ENCODE peak calls at places on chromosomes 1 and 21, in eight cellular contexts. One of them, this sample, is unnamed.

GRCh38 chr1:9716404-9717192 is 65.1 kb downstream of the PIK3CD start:
- DNase-seq in aorta: no peak
- DNase-seq in CD8-positive, alpha-beta memory T cell: no peak
- DNase-seq in fibroblast of lung: no peak
- DNase-seq in CD8-positive, alpha-beta T cell: peak; percentile 47
- DNase-seq in brain microvascular endothelial cell: no peak
- DNase-seq in adrenal gland: peak; percentile 23
- DNase-seq in dorsolateral prefrontal cortex: no peak
- DNase-seq in this sample: no peak

GRCh38 chr1:165910764-165911421 is 83.5 kb downstream of the UCK2 start:
- DNase-seq in adrenal gland: no peak
- DNase-seq in fibroblast of lung: peak; percentile 47
- DNase-seq in CD8-positive, alpha-beta memory T cell: no peak
- DNase-seq in CD8-positive, alpha-beta T cell: no peak
- DNase-seq in aorta: peak; percentile 79
- DNase-seq in dorsolateral prefrontal cortex: no peak
- DNase-seq in brain microvascular endothelial cell: no peak
- DNase-seq in this sample: peak; percentile 56

GRCh38 chr21:41802684-41803083 is 35.8 kb upstream of the RIPK4 start:
- DNase-seq in CD8-positive, alpha-beta T cell: no peak
- DNase-seq in aorta: peak; percentile 88
- DNase-seq in CD8-positive, alpha-beta memory T cell: no peak
- DNase-seq in adrenal gland: no peak
- DNase-seq in brain microvascular endothelial cell: no peak
- DNase-seq in dorsolateral prefrontal cortex: peak; percentile 71
- DNase-seq in fibroblast of lung: peak; percentile 50
- DNase-seq in this sample: no peak

GRCh38 chr1:162235261-162235780 is 141.3 kb downstream of the SPATA46 start:
- DNase-seq in fibroblast of lung: peak; percentile 45
- DNase-seq in dorsolateral prefrontal cortex: no peak
- DNase-seq in aorta: no peak
- DNase-seq in CD8-positive, alpha-beta memory T cell: no peak
- DNase-seq in brain microvascular endothelial cell: no peak
- DNase-seq in adrenal gland: no peak
- DNase-seq in CD8-positive, alpha-beta T cell: no peak
- DNase-seq in this sample: no peak

GRCh38 chr1:43552813-43553212 is 22.1 kb downstream of the PTPRF start:
- DNase-seq in adrenal gland: no peak
- DNase-seq in dorsolateral prefrontal cortex: peak; percentile 93
- DNase-seq in fibroblast of lung: peak; percentile 46
- DNase-seq in CD8-positive, alpha-beta memory T cell: no peak
- DNase-seq in brain microvascular endothelial cell: no peak
- DNase-seq in CD8-positive, alpha-beta T cell: no peak
- DNase-seq in aorta: no peak
- DNase-seq in this sample: peak; percentile 35

GRCh38 chr1:44284184-44284583 is 70.9 kb downstream of the ERI3 start:
- DNase-seq in brain microvascular endothelial cell: no peak
- DNase-seq in aorta: no peak
- DNase-seq in CD8-positive, alpha-beta memory T cell: no peak
- DNase-seq in CD8-positive, alpha-beta T cell: no peak
- DNase-seq in adrenal gland: no peak
- DNase-seq in dorsolateral prefrontal cortex: no peak
- DNase-seq in fibroblast of lung: no peak
- DNase-seq in this sample: no peak

GRCh38 chr1:1605034-1605591 is 5.2 kb upstream of the FNDC10 start:
- DNase-seq in CD8-positive, alpha-beta memory T cell: no peak
- DNase-seq in brain microvascular endothelial cell: no peak
- DNase-seq in aorta: no peak
- DNase-seq in CD8-positive, alpha-beta T cell: no peak
- DNase-seq in adrenal gland: no peak
- DNase-seq in dorsolateral prefrontal cortex: no peak
- DNase-seq in fibroblast of lung: no peak
- DNase-seq in this sample: no peak

GRCh38 chr1:205800973-205801703 is 11.9 kb downstream of the SLC41A1 start:
- DNase-seq in dorsolateral prefrontal cortex: no peak
- DNase-seq in CD8-positive, alpha-beta T cell: no peak
- DNase-seq in adrenal gland: no peak
- DNase-seq in fibroblast of lung: no peak
- DNase-seq in aorta: no peak
- DNase-seq in CD8-positive, alpha-beta memory T cell: no peak
- DNase-seq in brain microvascular endothelial cell: no peak
- DNase-seq in this sample: no peak

DNA sequence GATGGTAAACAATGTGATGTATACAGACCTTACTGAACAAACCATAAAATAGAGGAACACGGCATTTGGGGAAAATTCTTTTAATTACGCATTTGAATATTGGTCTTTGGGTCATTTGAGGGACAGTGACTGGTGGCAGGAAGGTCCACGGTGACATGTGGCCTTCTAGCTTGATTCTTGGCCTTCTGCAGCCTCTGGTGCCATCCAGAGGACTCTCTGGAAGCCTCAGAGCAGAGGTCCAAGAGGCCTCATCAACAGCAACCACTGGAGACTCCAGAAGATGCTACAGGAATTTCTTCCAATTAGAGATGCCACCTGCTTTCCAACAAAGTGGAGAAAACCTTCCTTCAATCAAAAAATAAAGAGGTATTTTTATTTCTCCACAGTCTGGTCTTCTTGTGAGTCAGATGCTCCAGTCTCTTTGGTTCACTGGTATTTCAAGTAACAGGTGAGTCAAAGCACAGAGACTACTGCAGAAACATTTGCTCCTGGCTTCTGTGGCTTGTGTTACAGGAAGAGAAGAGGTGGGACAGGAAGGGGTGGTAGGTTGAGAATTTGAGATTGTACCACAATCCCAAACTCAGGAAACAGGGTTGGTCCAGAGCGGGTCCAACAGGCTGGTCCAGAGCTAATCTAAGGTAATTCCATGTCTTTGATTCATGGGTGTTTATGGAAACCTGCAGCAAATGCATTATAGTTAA is 2.7 kb upstream of the F5 start:
- DNase-seq in CD8-positive, alpha-beta memory T cell: no peak
- DNase-seq in aorta: no peak
- DNase-seq in fibroblast of lung: no peak
- DNase-seq in dorsolateral prefrontal cortex: no peak
- DNase-seq in CD8-positive, alpha-beta T cell: no peak
- DNase-seq in adrenal gland: no peak
- DNase-seq in brain microvascular endothelial cell: no peak
- DNase-seq in this sample: no peak
- H3K27me3 ChIP-seq in CD8-positive, alpha-beta memory T cell: peaks cover 5% of the 10 kb centered on the region
- H3K27me3 ChIP-seq in aorta: no peaks in the 10 kb centered on the region
- H3K27me3 ChIP-seq in fibroblast of lung: no peaks in the 10 kb centered on the region
- H3K27me3 ChIP-seq in dorsolateral prefrontal cortex: no peaks in the 10 kb centered on the region
- H3K27me3 ChIP-seq in CD8-positive, alpha-beta T cell: no peaks in the 10 kb centered on the region
- H3K27me3 ChIP-seq in adrenal gland: peaks cover 4% of the 10 kb centered on the region
- H3K27me3 ChIP-seq in brain microvascular endothelial cell: peaks cover 2% of the 10 kb centered on the region
- H3K27me3 ChIP-seq in this sample: peaks cover 8% of the 10 kb centered on the region

GRCh38 chr1:203593143-203593542 is 33.5 kb upstream of the ATP2B4 start:
- DNase-seq in brain microvascular endothelial cell: no peak
- DNase-seq in CD8-positive, alpha-beta T cell: no peak
- DNase-seq in fibroblast of lung: no peak
- DNase-seq in CD8-positive, alpha-beta memory T cell: no peak
- DNase-seq in adrenal gland: no peak
- DNase-seq in aorta: no peak
- DNase-seq in dorsolateral prefrontal cortex: no peak
- DNase-seq in this sample: no peak

GRCh38 chr1:203593723-203594122 is 32.9 kb upstream of the ATP2B4 start:
- DNase-seq in fibroblast of lung: peak; percentile 32
- DNase-seq in CD8-positive, alpha-beta T cell: peak; percentile 74
- DNase-seq in CD8-positive, alpha-beta memory T cell: peak; percentile 49
- DNase-seq in adrenal gland: no peak
- DNase-seq in aorta: no peak
- DNase-seq in brain microvascular endothelial cell: no peak
- DNase-seq in dorsolateral prefrontal cortex: no peak
- DNase-seq in this sample: peak; percentile 71

GRCh38 chr1:203591626-203592025 is 35.0 kb upstream of the ATP2B4 start:
- DNase-seq in CD8-positive, alpha-beta memory T cell: no peak
- DNase-seq in fibroblast of lung: no peak
- DNase-seq in dorsolateral prefrontal cortex: no peak
- DNase-seq in brain microvascular endothelial cell: no peak
- DNase-seq in adrenal gland: no peak
- DNase-seq in CD8-positive, alpha-beta T cell: no peak
- DNase-seq in aorta: no peak
- DNase-seq in this sample: no peak

GRCh38 chr1:203592156-203592555 is 34.5 kb upstream of the ATP2B4 start:
- DNase-seq in adrenal gland: no peak
- DNase-seq in fibroblast of lung: no peak
- DNase-seq in dorsolateral prefrontal cortex: peak; percentile 69
- DNase-seq in brain microvascular endothelial cell: no peak
- DNase-seq in CD8-positive, alpha-beta memory T cell: no peak
- DNase-seq in aorta: no peak
- DNase-seq in CD8-positive, alpha-beta T cell: no peak
- DNase-seq in this sample: no peak

GRCh38 chr1:203592728-203593127 is 33.9 kb upstream of the ATP2B4 start:
- DNase-seq in fibroblast of lung: no peak
- DNase-seq in adrenal gland: no peak
- DNase-seq in brain microvascular endothelial cell: no peak
- DNase-seq in CD8-positive, alpha-beta T cell: no peak
- DNase-seq in CD8-positive, alpha-beta memory T cell: no peak
- DNase-seq in aorta: no peak
- DNase-seq in dorsolateral prefrontal cortex: no peak
- DNase-seq in this sample: no peak
- H3K27ac ChIP-seq in fibroblast of lung: no peak overlapping the region
- H3K27ac ChIP-seq in adrenal gland: no peak overlapping the region
- H3K27ac ChIP-seq in brain microvascular endothelial cell: no peak overlapping the region
- H3K27ac ChIP-seq in CD8-positive, alpha-beta T cell: no peak overlapping the region
- H3K27ac ChIP-seq in CD8-positive, alpha-beta memory T cell: no peak overlapping the region
- H3K27ac ChIP-seq in aorta: no peak overlapping the region
- H3K27ac ChIP-seq in dorsolateral prefrontal cortex: no peak overlapping the region
- H3K27ac ChIP-seq in this sample: no peak overlapping the region

GRCh38 chr1:170670751-170671628 is 7.1 kb downstream of the PRRX1 start:
- DNase-seq in fibroblast of lung: peak; percentile 66
- DNase-seq in CD8-positive, alpha-beta memory T cell: no peak
- DNase-seq in adrenal gland: no peak
- DNase-seq in brain microvascular endothelial cell: peak; percentile 56
- DNase-seq in dorsolateral prefrontal cortex: no peak
- DNase-seq in aorta: peak; percentile 94
- DNase-seq in CD8-positive, alpha-beta T cell: no peak
- DNase-seq in this sample: no peak

GRCh38 chr1:170669586-170670332 is 5.8 kb downstream of the PRRX1 start:
- DNase-seq in aorta: no peak
- DNase-seq in brain microvascular endothelial cell: no peak
- DNase-seq in dorsolateral prefrontal cortex: no peak
- DNase-seq in adrenal gland: no peak
- DNase-seq in fibroblast of lung: no peak
- DNase-seq in CD8-positive, alpha-beta T cell: no peak
- DNase-seq in CD8-positive, alpha-beta memory T cell: no peak
- DNase-seq in this sample: no peak

GRCh38 chr1:170669036-170669435 is 5.1 kb downstream of the PRRX1 start:
- DNase-seq in fibroblast of lung: no peak
- DNase-seq in brain microvascular endothelial cell: no peak
- DNase-seq in CD8-positive, alpha-beta T cell: no peak
- DNase-seq in CD8-positive, alpha-beta memory T cell: no peak
- DNase-seq in adrenal gland: no peak
- DNase-seq in aorta: no peak
- DNase-seq in dorsolateral prefrontal cortex: no peak
- DNase-seq in this sample: no peak

GRCh38 chr1:170666661-170667060 is 2.7 kb downstream of the PRRX1 start:
- DNase-seq in CD8-positive, alpha-beta memory T cell: no peak
- DNase-seq in brain microvascular endothelial cell: peak; percentile 11
- DNase-seq in fibroblast of lung: no peak
- DNase-seq in adrenal gland: no peak
- DNase-seq in dorsolateral prefrontal cortex: no peak
- DNase-seq in aorta: peak; percentile 80
- DNase-seq in CD8-positive, alpha-beta T cell: no peak
- DNase-seq in this sample: no peak

GRCh38 chr1:170668301-170668789 is 4.4 kb downstream of the PRRX1 start:
- DNase-seq in brain microvascular endothelial cell: peak; percentile 22
- DNase-seq in CD8-positive, alpha-beta memory T cell: no peak
- DNase-seq in adrenal gland: no peak
- DNase-seq in fibroblast of lung: peak; percentile 62
- DNase-seq in CD8-positive, alpha-beta T cell: no peak
- DNase-seq in dorsolateral prefrontal cortex: no peak
- DNase-seq in aorta: peak; percentile 83
- DNase-seq in this sample: no peak
- H3K27me3 ChIP-seq in brain microvascular endothelial cell: no peaks in the 10 kb centered on the region
- H3K27me3 ChIP-seq in CD8-positive, alpha-beta memory T cell: peaks cover 39% of the 10 kb centered on the region
- H3K27me3 ChIP-seq in adrenal gland: peaks cover 38% of the 10 kb centered on the region
- H3K27me3 ChIP-seq in fibroblast of lung: no peaks in the 10 kb centered on the region
- H3K27me3 ChIP-seq in CD8-positive, alpha-beta T cell: peaks cover 24% of the 10 kb centered on the region
- H3K27me3 ChIP-seq in dorsolateral prefrontal cortex: no peaks in the 10 kb centered on the region
- H3K27me3 ChIP-seq in aorta: no peaks in the 10 kb centered on the region
- H3K27me3 ChIP-seq in this sample: peaks cover 78% of the 10 kb centered on the region

GRCh38 chr1:227937031-227937430 is 10.7 kb downstream of the WNT9A start:
- DNase-seq in adrenal gland: no peak
- DNase-seq in CD8-positive, alpha-beta memory T cell: no peak
- DNase-seq in CD8-positive, alpha-beta T cell: no peak
- DNase-seq in brain microvascular endothelial cell: no peak
- DNase-seq in aorta: peak; percentile 31
- DNase-seq in fibroblast of lung: no peak
- DNase-seq in dorsolateral prefrontal cortex: no peak
- DNase-seq in this sample: no peak

GRCh38 chr1:227938276-227938675 is 9.5 kb downstream of the WNT9A start:
- DNase-seq in dorsolateral prefrontal cortex: no peak
- DNase-seq in adrenal gland: no peak
- DNase-seq in brain microvascular endothelial cell: no peak
- DNase-seq in fibroblast of lung: no peak
- DNase-seq in aorta: no peak
- DNase-seq in CD8-positive, alpha-beta T cell: no peak
- DNase-seq in CD8-positive, alpha-beta memory T cell: no peak
- DNase-seq in this sample: no peak

GRCh38 chr1:227935826-227936225 is 11.9 kb downstream of the WNT9A start:
- DNase-seq in CD8-positive, alpha-beta T cell: no peak
- DNase-seq in fibroblast of lung: no peak
- DNase-seq in dorsolateral prefrontal cortex: no peak
- DNase-seq in brain microvascular endothelial cell: no peak
- DNase-seq in CD8-positive, alpha-beta memory T cell: no peak
- DNase-seq in adrenal gland: no peak
- DNase-seq in aorta: no peak
- DNase-seq in this sample: no peak

GRCh38 chr1:227937531-227938145 is 10.1 kb downstream of the WNT9A start:
- DNase-seq in dorsolateral prefrontal cortex: no peak
- DNase-seq in CD8-positive, alpha-beta T cell: no peak
- DNase-seq in fibroblast of lung: no peak
- DNase-seq in adrenal gland: no peak
- DNase-seq in brain microvascular endothelial cell: no peak
- DNase-seq in CD8-positive, alpha-beta memory T cell: no peak
- DNase-seq in aorta: peak; percentile 50
- DNase-seq in this sample: peak; percentile 16

DNA sequence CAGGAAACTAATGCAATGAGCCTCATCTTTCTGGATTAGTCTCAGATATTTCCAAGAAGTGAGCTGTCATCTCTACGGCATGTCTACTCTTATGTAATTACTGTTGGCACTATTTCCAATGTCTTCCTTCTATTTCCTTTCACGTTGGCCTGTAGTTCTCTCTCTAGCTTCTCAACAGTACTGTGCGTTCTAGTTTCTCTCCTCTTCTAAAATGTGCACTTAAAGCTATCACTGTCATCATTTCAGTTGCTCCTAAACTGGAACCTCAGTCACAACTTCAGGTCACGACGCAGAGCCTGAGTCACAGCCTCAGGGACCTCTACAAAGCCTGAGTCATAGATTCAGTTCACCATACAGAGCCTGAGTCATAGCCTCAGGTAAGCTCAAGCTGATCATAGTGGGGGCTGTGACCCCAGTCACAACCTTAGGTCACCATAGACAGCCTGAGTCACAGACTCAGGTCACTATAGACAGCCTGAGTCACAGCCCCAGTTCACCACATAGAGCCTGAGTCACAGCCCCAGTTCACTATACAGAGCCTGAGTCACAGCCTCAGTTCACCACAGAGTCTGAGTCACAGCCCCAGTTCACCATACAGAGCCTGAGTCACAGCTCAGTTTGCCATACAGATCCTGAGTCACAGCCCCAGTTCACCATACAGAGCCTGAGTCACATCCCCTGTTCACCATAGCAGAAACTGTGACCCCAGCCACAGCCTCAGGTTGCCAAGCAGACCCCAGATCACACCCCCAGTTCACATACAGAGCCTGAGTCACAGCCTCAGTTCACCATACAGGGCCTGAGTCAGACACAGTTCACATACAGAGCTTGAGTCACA is 13.0 kb downstream of the WNT9A start:
- DNase-seq in CD8-positive, alpha-beta T cell: peak; percentile 25
- DNase-seq in adrenal gland: no peak
- DNase-seq in brain microvascular endothelial cell: peak; percentile 80
- DNase-seq in CD8-positive, alpha-beta memory T cell: peak; percentile 9
- DNase-seq in aorta: peak; percentile 65
- DNase-seq in dorsolateral prefrontal cortex: no peak
- DNase-seq in fibroblast of lung: peak; percentile 39
- DNase-seq in this sample: no peak
- H3K27ac ChIP-seq in CD8-positive, alpha-beta T cell: no peak overlapping the region
- H3K27ac ChIP-seq in adrenal gland: peak overlapping the region; percentile 81
- H3K27ac ChIP-seq in brain microvascular endothelial cell: peak overlapping the region; percentile 36
- H3K27ac ChIP-seq in CD8-positive, alpha-beta memory T cell: no peak overlapping the region
- H3K27ac ChIP-seq in aorta: no peak overlapping the region
- H3K27ac ChIP-seq in dorsolateral prefrontal cortex: no peak overlapping the region
- H3K27ac ChIP-seq in fibroblast of lung: peak overlapping the region; percentile 38
- H3K27ac ChIP-seq in this sample: peak overlapping the region; percentile 42